ENCODE peak calls at places on chromosomes 2 and 18, in ten cellular contexts. B, E, I, J, T, N, R, A, D and P are unnamed samples.

GRCh38 chr2:231670892-231671616 is 37.3 kb upstream of the PTMA start:
- DNase-seq in J (no peak), N (no peak), T (no peak), E (peak), A (no peak), D (no peak), R (no peak), I (peak), B (peak), P (no peak)

GRCh38 chr2:145751634-145752033 is 1231.7 kb upstream of the ZEB2 start:
- DNase-seq in N (peak), R (no peak), J (peak), D (peak), T (peak), A (no peak), I (no peak), B (peak), E (peak), P (peak)

GRCh38 chr2:239575931-239576445 is 175.2 kb upstream of the HDAC4 start:
- DNase-seq in B (no peak), R (no peak), N (no peak), J (no peak), T (no peak), A (no peak), E (no peak), I (no peak), D (no peak), P (no peak)

GRCh38 chr2:72457801-72458516 is 310.3 kb upstream of the CYP26B1 start:
- DNase-seq in E (no peak), R (no peak), D (peak), I (no peak), T (no peak), B (no peak), J (no peak), A (no peak), N (no peak), P (no peak)

GRCh38 chr2:64488050-64488974 is 34.4 kb downstream of the LGALSL start:
- DNase-seq in J (peak), A (peak), R (peak), B (peak), T (peak), E (peak), D (peak), N (peak), I (peak), P (no peak)

GRCh38 chr18:67131498-67131897 is 385.0 kb downstream of the DSEL start:
- DNase-seq in J (no peak), A (no peak), T (no peak), N (no peak), R (no peak), I (no peak), B (no peak), D (no peak), E (no peak), P (no peak)

GRCh38 chr2:159249955-159250723 is 36.4 kb downstream of the WDSUB1 start:
- DNase-seq in B (peak), N (no peak), I (peak), T (peak), R (peak), J (peak), A (no peak), D (peak), E (peak), P (peak)

GRCh38 chr2:120785228-120785966 is 49.7 kb downstream of the GLI2 start:
- DNase-seq in T (no peak), R (no peak), B (no peak), N (no peak), I (no peak), A (no peak), E (no peak), D (no peak), J (no peak), P (no peak)

GRCh38 chr2:127256381-127256780 is 36.3 kb upstream of the CYP27C1 start:
- DNase-seq in E (no peak), R (no peak), T (no peak), B (no peak), N (no peak), I (no peak), J (no peak), A (no peak), D (no peak), P (no peak)